ENCODE peak calls at places on chromosome 9, in eight cellular contexts. H is activated gamma-delta T cell treated with Interleukin-2 at 50 U/mL for 16 hours, M is fibroblast of pulmonary artery, S is substantia nigra, Y is bronchial epithelial cell, E is mesenteric fat pad, Z is upper lobe of right lung, T is PC-9. L is an unnamed sample.
A peak's percentile ranks its signal among the peaks of the same experiment; 100 is the strongest.

GRCh38 chr9:136695435-136695895 is 8.2 kb upstream of the AGPAT2 start:
- DNase-seq in H (no peak), M (no peak), S (no peak), Y (peak; percentile 40), E (no peak), Z (peak; percentile 92), T (peak; percentile 95), L (no peak)

GRCh38 chr9:98502311-98502975 is 206.3 kb downstream of the GABBR2 start:
- DNase-seq in H (no peak), M (peak; percentile 54), S (no peak), Y (peak; percentile 63), E (no peak), Z (no peak), T (peak; percentile 80), L (no peak)

GRCh38 chr9:73741316-73741715 is 589.7 kb downstream of the ANXA1 start:
- DNase-seq in H (no peak), M (no peak), S (no peak), Y (no peak), E (no peak), Z (no peak), T (no peak), L (no peak)

GRCh38 chr9:91817493-91818225 is 132.4 kb downstream of the ROR2 start:
- DNase-seq in H (no peak), M (peak; percentile 90), S (no peak), Y (peak; percentile 39), E (peak; percentile 69), Z (no peak), T (no peak), L (no peak)

GRCh38 chr9:79257671-79258410 is 313.9 kb upstream of the TLE4 start:
- DNase-seq in H (no peak), M (no peak), S (no peak), Y (no peak), E (no peak), Z (no peak), T (no peak), L (no peak)

GRCh38 chr9:137305060-137305787 is 3.2 kb upstream of the NRARP start:
- DNase-seq in H (peak; percentile 61), M (no peak), S (peak; percentile 35), Y (peak; percentile 55), E (peak; percentile 92), Z (peak; percentile 84), T (no peak), L (peak; percentile 35)

GRCh38 chr9:38066907-38067610 is 2.0 kb downstream of the SHB start:
- DNase-seq in H (no peak), M (peak; percentile 46), S (no peak), Y (peak; percentile 38), E (peak; percentile 92), Z (peak; percentile 84), T (no peak), L (peak; percentile 8)

GRCh38 chr9:995192-995591 is 18.7 kb downstream of the DMRT3 start:
- DNase-seq in H (no peak), M (no peak), S (no peak), Y (peak; percentile 56), E (no peak), Z (no peak), T (no peak), L (no peak)